ENCODE peak calls at places on chromosomes 1 and 21, in four cellular contexts. D is spleen, E is Peyer's patch, Y is lung. G is an unnamed sample.

GRCh38 chr1:147243228-147243685 is 773 bp downstream of the CHD1L start:
- DNase-seq in D (peak; percentile 84), E (peak; percentile 45), Y (no peak), G (peak; percentile 32)

GRCh38 chr1:226629896-226630550 is 81.5 kb downstream of the STUM start:
- DNase-seq in D (peak; percentile 35), E (peak; percentile 14), Y (no peak), G (no peak)

GRCh38 chr1:186531561-186532165 is 70.7 kb upstream of the PDC start:
- DNase-seq in D (no peak), E (no peak), Y (no peak), G (no peak)

GRCh38 chr1:60894121-60894520 is 188.2 kb upstream of the NFIA start:
- DNase-seq in D (no peak), E (no peak), Y (no peak), G (no peak)

GRCh38 chr1:1490633-1491230 is 19.2 kb downstream of the ATAD3B start:
- DNase-seq in D (no peak), E (no peak), Y (no peak), G (no peak)

GRCh38 chr1:165644064-165644735 is 13.2 kb downstream of the MGST3 start:
- DNase-seq in D (no peak), E (no peak), Y (no peak), G (no peak)

GRCh38 chr1:212396638-212397037 is 18.0 kb downstream of the PACC1 start:
- DNase-seq in D (no peak), E (no peak), Y (no peak), G (no peak)

GRCh38 chr1:212595787-212596714 is 12.5 kb upstream of the ATF3 start:
- DNase-seq in D (no peak), E (no peak), Y (peak; percentile 47), G (peak; percentile 55)

GRCh38 chr1:1272341-1273151 is 1.1 kb downstream of the UBE2J2 start:
- DNase-seq in D (peak; percentile 79), E (no peak), Y (peak; percentile 64), G (no peak)

GRCh38 chr1:12290828-12291227 is 61.0 kb downstream of the VPS13D start:
- DNase-seq in D (no peak), E (no peak), Y (no peak), G (no peak)

GRCh38 chr1:86396503-86396900 is 379 bp upstream of the ODF2L start:
- DNase-seq in D (no peak), E (peak; percentile 27), Y (no peak), G (no peak)

GRCh38 chr1:8059161-8059622 is 33.1 kb upstream of the ERRFI1 start:
- DNase-seq in D (no peak), E (no peak), Y (no peak), G (no peak)

GRCh38 chr1:56517404-56518130 is 61.8 kb downstream of the PLPP3 start:
- DNase-seq in D (no peak), E (no peak), Y (no peak), G (no peak)

GRCh38 chr1:240499012-240499411 is 112.9 kb downstream of the GREM2 start:
- DNase-seq in D (no peak), E (no peak), Y (no peak), G (no peak)

GRCh38 chr1:147600119-147601111 is 59.1 kb downstream of the BCL9 start:
- DNase-seq in D (no peak), E (no peak), Y (no peak), G (no peak)

GRCh38 chr1:182189535-182190066 is 128.1 kb upstream of the ZNF648 start:
- DNase-seq in D (no peak), E (no peak), Y (no peak), G (no peak)

GRCh38 chr1:154075746-154076145 is 79.1 kb downstream of the NUP210L start:
- DNase-seq in D (no peak), E (no peak), Y (no peak), G (no peak)
- H3K4me3 ChIP-seq in D (no peak overlapping the region), E (no peak overlapping the region), Y (no peak overlapping the region), G (no peak overlapping the region)

DNA sequence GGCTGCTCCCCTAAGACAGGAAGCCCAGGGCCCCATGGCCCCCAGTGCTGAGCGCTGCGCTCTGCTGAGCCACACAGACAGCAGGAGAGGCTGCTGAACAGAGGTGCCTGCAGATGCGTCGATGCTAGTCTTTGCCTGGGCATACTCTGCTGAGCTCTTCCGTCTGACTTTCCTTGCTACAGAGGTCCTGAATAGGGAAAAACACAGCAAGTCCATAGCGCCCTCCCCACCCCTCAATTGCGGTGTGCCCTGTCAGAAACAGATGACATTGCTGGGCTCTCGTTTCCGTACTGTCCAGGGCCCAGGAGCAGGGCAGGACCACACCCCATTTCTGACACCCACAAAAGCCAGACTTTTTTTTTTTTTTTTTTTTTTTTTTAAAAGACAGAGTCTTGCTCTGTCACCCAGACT is 252.5 kb downstream of the SDCCAG8 start:
- DNase-seq in D (peak; percentile 92), E (peak; percentile 67), Y (no peak), G (no peak)
- H3K27ac ChIP-seq in D (peak overlapping the region; percentile 60), E (no peak overlapping the region), Y (no peak overlapping the region), G (no peak overlapping the region)

DNA sequence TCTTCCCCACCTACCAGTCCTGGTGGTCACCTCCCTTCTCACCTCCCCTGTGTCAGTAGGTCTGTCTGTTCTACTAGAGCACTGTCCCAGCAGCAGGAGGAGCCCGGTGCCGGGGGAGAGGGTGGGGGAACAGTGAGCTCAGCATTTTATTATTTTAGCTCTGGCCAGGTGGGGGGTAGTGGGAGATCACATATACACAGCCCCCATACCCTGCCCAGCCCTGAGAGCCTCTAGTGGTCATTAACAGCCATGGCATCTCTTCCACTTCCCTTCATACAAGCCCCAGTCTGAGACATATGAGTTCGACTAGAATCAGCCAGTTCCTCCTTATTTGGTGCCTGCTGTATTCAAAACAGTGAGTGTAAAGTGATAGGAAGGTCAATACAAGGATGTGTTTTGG is at the start of gene TMOD4:
- DNase-seq in D (peak; percentile 41), E (no peak), Y (no peak), G (no peak)
- H3K36me3 ChIP-seq in D (peaks cover 75% of the 10 kb centered on the region), E (no peaks in the 10 kb centered on the region), Y (peaks cover 41% of the 10 kb centered on the region), G (no peaks in the 10 kb centered on the region)

GRCh38 chr1:33224166-33224707 is 32.1 kb upstream of the ZNF362 start:
- DNase-seq in D (no peak), E (no peak), Y (no peak), G (no peak)

GRCh38 chr1:33221385-33221758 is 34.9 kb upstream of the ZNF362 start:
- DNase-seq in D (no peak), E (no peak), Y (no peak), G (no peak)

GRCh38 chr1:33220701-33221384 is 35.4 kb upstream of the ZNF362 start:
- DNase-seq in D (no peak), E (no peak), Y (peak; percentile 35), G (no peak)

GRCh38 chr1:33219886-33220661 is 36.2 kb upstream of the ZNF362 start:
- DNase-seq in D (no peak), E (no peak), Y (no peak), G (no peak)

DNA sequence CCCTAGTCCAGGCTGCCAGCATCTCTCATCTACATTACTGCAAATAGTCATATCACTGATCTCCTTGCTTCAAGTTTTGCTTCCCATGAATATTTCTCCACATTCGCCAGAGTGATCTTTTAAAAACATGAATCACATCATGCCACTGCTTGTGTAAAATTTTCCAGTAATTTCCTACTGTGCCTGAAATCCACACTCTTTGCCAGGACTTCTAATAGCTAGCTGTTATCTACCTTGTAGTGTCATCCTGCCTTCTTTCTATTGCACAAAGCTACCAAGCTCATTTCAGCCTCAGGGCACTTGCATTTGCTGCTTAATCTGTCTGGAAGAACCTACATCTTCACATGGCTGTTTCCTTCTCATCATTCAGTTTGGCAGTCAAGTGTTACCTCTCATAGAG is 33.9 kb upstream of the ZNF362 start:
- DNase-seq in D (no peak), E (no peak), Y (no peak), G (no peak)
- H3K4me3 ChIP-seq in D (no peak overlapping the region), E (no peak overlapping the region), Y (no peak overlapping the region), G (no peak overlapping the region)

DNA sequence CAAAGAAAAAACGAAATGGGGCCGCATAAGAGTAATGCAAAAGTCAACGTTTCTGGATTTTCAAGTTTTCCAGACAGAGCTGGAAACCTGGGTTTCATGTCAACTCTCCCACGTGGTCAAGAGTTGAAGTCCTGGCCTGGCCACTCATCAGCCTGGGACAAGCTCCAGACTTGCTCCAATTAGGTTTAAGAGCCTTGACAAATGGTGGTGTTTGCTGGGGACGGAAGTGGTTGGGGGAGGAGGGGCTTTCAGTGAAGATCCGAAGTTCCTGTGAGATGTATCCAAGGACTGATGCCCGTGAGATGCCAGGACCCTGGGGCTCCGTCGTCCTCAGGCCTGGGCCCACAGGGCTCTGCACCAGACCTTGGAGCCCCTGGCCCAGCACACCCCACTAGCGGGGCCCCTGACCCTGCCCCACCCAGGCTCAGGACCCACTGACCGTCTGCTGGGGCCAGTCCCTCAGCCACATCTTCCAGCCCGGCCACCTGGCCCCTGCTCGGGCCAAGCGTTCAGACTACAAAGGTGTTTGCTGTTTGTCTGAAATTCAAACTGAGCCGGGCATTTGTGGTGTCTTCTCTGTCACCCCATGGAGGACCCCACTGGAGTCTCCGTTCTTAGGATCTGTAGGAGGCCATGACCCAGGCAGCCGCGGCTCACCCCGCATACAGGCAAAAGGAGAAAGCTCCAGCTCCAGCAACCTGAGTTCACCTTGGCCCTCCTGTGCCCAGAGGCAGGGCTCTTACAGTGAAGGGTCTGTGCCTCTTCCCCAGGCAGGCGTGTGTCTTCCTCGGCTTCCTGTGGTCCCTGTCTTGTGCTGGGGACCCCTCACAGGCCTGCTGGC is 53.3 kb downstream of the SIK1 start:
- DNase-seq in D (no peak), E (no peak), Y (peak; percentile 70), G (no peak)
- H3K27ac ChIP-seq in D (peak overlapping the region; percentile 4), E (no peak overlapping the region), Y (peak overlapping the region; percentile 52), G (no peak overlapping the region)

GRCh38 chr1:67407498-67407897 is 22.7 kb downstream of the SERBP1 start:
- DNase-seq in D (no peak), E (no peak), Y (no peak), G (no peak)
- H3K36me3 ChIP-seq in D (peaks cover 19% of the 10 kb centered on the region), E (no peaks in the 10 kb centered on the region), Y (no peaks in the 10 kb centered on the region), G (peaks cover 10% of the 10 kb centered on the region)

DNA sequence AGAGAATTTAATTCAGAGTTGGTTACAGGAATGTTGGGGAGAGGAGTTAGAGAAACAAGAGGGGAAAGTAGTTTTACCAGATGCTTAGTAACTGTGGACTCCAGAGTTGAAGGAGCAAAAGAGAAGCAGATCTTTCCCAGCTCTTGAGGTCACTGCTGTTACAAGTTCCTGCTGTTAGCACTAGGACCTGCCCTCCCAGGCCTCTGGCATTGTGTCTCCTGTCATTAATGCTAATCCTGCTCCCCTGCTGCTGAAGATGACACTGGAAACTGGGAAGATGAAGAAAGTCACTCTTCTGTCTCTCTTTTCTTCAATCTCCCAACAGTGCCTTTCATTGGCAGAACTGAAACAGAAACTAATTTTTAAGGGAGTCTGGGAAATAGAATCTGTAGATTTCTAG is 845.6 kb downstream of the ADGRL2 start:
- DNase-seq in D (no peak), E (no peak), Y (no peak), G (no peak)
- H3K4me3 ChIP-seq in D (no peak overlapping the region), E (no peak overlapping the region), Y (no peak overlapping the region), G (no peak overlapping the region)

G was measured in naive thymus-derived CD4-positive, alpha-beta T cell.